ENCODE peak calls at places on chromosome 12, in nine cellular contexts. T is A549; F is nephron progenitor cell; P is effector memory CD8-positive, alpha-beta T cell; H is fibroblast of the aortic adventitia; E is iris pigment epithelial cell; M is stimulated activated naive CD8-positive, alpha-beta T cell treated with anti-CD3 and anti-CD28 coated beads, Interleukin-15, amount 100 ng/mL, for 72 hours; O is DMS153; L is caudate nucleus. R is an unnamed sample.

GRCh38 chr12:11656550-11656949 is 7.1 kb downstream of the ETV6 start:
- DNase-seq in T (no peak), P (no peak), H (no peak), M (no peak), L (no peak), F (no peak), E (no peak), O (no peak), R (no peak)

GRCh38 chr12:2495452-2496112 is 299.2 kb upstream of the FKBP4 start:
- DNase-seq in M (no peak), F (no peak), E (no peak), O (no peak), H (no peak), L (no peak), T (no peak), P (no peak), R (no peak)

GRCh38 chr12:132449565-132450390 is 40.2 kb upstream of the FBRSL1 start:
- DNase-seq in F (no peak), L (no peak), M (no peak), O (no peak), T (no peak), P (no peak), E (no peak), H (no peak), R (no peak)

GRCh38 chr12:131011165-131012079 is 57.7 kb downstream of the ADGRD1 start:
- DNase-seq in O (no peak), E (no peak), L (no peak), T (no peak), P (no peak), H (peak; percentile 15), F (no peak), M (no peak), R (no peak)

GRCh38 chr12:92064420-92064819 is 81.2 kb downstream of the BTG1 start:
- DNase-seq in E (no peak), M (no peak), L (no peak), T (no peak), H (no peak), P (no peak), O (peak; percentile 44), F (no peak), R (no peak)

GRCh38 chr12:91100901-91101300 is 10.4 kb downstream of the LUM start:
- DNase-seq in F (no peak), H (no peak), E (peak; percentile 33), P (no peak), M (no peak), T (no peak), O (no peak), L (no peak), R (no peak)

GRCh38 chr12:21183721-21184275 is 52.8 kb downstream of the SLCO1B1 start:
- DNase-seq in F (no peak), E (peak; percentile 24), M (no peak), L (no peak), T (no peak), H (no peak), O (no peak), P (no peak), R (no peak)

GRCh38 chr12:130013771-130014484 is 110.1 kb upstream of the TMEM132D start:
- DNase-seq in M (peak; percentile 44), F (peak; percentile 89), T (peak; percentile 60), P (peak; percentile 5), L (peak; percentile 19), E (peak; percentile 45), H (no peak), O (peak; percentile 22), R (no peak)

GRCh38 chr12:60263146-60263545 is 667.3 kb downstream of the SLC16A7 start:
- DNase-seq in E (peak; percentile 66), H (no peak), L (no peak), M (no peak), F (no peak), T (no peak), P (no peak), O (no peak), R (no peak)

GRCh38 chr12:76018111-76018510 is 13.5 kb downstream of the PHLDA1 start:
- DNase-seq in L (no peak), T (no peak), P (no peak), F (no peak), H (peak; percentile 40), E (peak; percentile 75), O (no peak), M (no peak), R (no peak)

GRCh38 chr12:59723520-59723919 is 127.7 kb downstream of the SLC16A7 start:
- DNase-seq in F (no peak), L (no peak), E (peak; percentile 38), T (no peak), O (no peak), P (no peak), M (no peak), H (no peak), R (no peak)

GRCh38 chr12:3999904-4000303 is 126.7 kb upstream of the PARP11 start:
- DNase-seq in T (no peak), M (no peak), H (no peak), L (no peak), O (no peak), P (no peak), E (no peak), F (no peak), R (no peak)

GRCh38 chr12:103673487-103673886 is 86.4 kb downstream of the STAB2 start:
- DNase-seq in L (no peak), H (no peak), T (no peak), M (no peak), P (no peak), F (no peak), E (no peak), O (no peak), R (no peak)

GRCh38 chr12:108442077-108442476 is 73.0 kb upstream of the FICD start:
- DNase-seq in L (no peak), H (no peak), T (no peak), M (no peak), O (no peak), F (no peak), E (no peak), P (no peak), R (no peak)

GRCh38 chr12:105888696-105889095 is 250.1 kb downstream of the NUAK1 start:
- DNase-seq in L (no peak), F (no peak), T (no peak), H (peak; percentile 27), E (peak; percentile 16), O (no peak), M (no peak), P (no peak), R (no peak)

GRCh38 chr12:63857771-63858670 is 13.5 kb downstream of the SRGAP1 start:
- DNase-seq in L (no peak), H (peak; percentile 48), F (no peak), M (no peak), T (no peak), E (peak; percentile 62), P (no peak), O (no peak), R (no peak)

GRCh38 chr12:104339663-104340062 is 36.1 kb downstream of the EID3 start:
- DNase-seq in O (no peak), T (no peak), E (no peak), H (peak; percentile 49), F (no peak), L (no peak), M (no peak), P (no peak), R (no peak)

GRCh38 chr12:113131556-113131955 is 4.0 kb downstream of the RASAL1 start:
- DNase-seq in L (no peak), F (no peak), T (no peak), H (no peak), P (no peak), M (no peak), E (no peak), O (no peak), R (no peak)